ENCODE peak calls at places on chromosome X, in eight cellular contexts. M is B cell, S is tibial artery, F is transverse colon, Y is fibroblast of mammary gland, C is AG09309, R is IMR-90, W is ovary. O is an unnamed sample.

GRCh38 chrX:109902665-109903064 is 100.2 kb upstream of the TMEM164 start:
- DNase-seq in M (no peak), S (no peak), F (no peak), Y (peak), C (peak), R (peak), W (no peak), O (no peak)

GRCh38 chrX:153634832-153635231 is 12.2 kb upstream of the DUSP9 start:
- DNase-seq in M (no peak), S (no peak), F (no peak), Y (no peak), C (no peak), R (no peak), W (peak), O (no peak)

GRCh38 chrX:124406294-124407013 is 60.1 kb downstream of the SH2D1A start:
- DNase-seq in M (no peak), S (peak), F (peak), Y (peak), C (peak), R (peak), W (peak), O (peak)

GRCh38 chrX:107773206-107773605 is 2.4 kb downstream of the TSC22D3 start:
- DNase-seq in M (no peak), S (no peak), F (no peak), Y (no peak), C (no peak), R (no peak), W (peak), O (no peak)

GRCh38 chrX:128698528-128698927 is 646.3 kb upstream of the ACTRT1 start:
- DNase-seq in M (no peak), S (no peak), F (no peak), Y (peak), C (no peak), R (no peak), W (no peak), O (no peak)

GRCh38 chrX:153635788-153636668 is 11.0 kb upstream of the DUSP9 start:
- DNase-seq in M (no peak), S (no peak), F (no peak), Y (peak), C (no peak), R (no peak), W (no peak), O (no peak)

GRCh38 chrX:323721-324628 is 5.4 kb upstream of the GTPBP6 start:
- DNase-seq in M (peak), S (peak), F (peak), Y (peak), C (no peak), R (peak), W (no peak), O (no peak)

GRCh38 chrX:34528081-34528480 is 129.0 kb downstream of the TMEM47 start:
- DNase-seq in M (no peak), S (no peak), F (no peak), Y (peak), C (no peak), R (no peak), W (no peak), O (no peak)

GRCh38 chrX:153380691-153381090 is 20.5 kb downstream of the PNMA6E start:
- DNase-seq in M (no peak), S (peak), F (no peak), Y (no peak), C (no peak), R (no peak), W (no peak), O (no peak)

GRCh38 chrX:9677098-9677739 is 88.4 kb downstream of the GPR143 start:
- DNase-seq in M (peak), S (no peak), F (peak), Y (peak), C (no peak), R (peak), W (no peak), O (no peak)

GRCh38 chrX:40734956-40735317 is 405 bp downstream of the MED14 start:
- DNase-seq in M (no peak), S (no peak), F (peak), Y (no peak), C (no peak), R (no peak), W (peak), O (no peak)

GRCh38 chrX:124098089-124098488 is 136.6 kb downstream of the STAG2 start:
- DNase-seq in M (no peak), S (no peak), F (no peak), Y (peak), C (peak), R (peak), W (no peak), O (no peak)

GRCh38 chrX:109831326-109831985 is 98.4 kb upstream of the ACSL4 start:
- DNase-seq in M (no peak), S (no peak), F (no peak), Y (no peak), C (no peak), R (no peak), W (no peak), O (no peak)

GRCh38 chrX:43882294-43882681 is at the start of gene MAOB:
- DNase-seq in M (no peak), S (no peak), F (peak), Y (peak), C (no peak), R (no peak), W (peak), O (no peak)

GRCh38 chrX:123817288-123817894 is 42.5 kb upstream of the XIAP start:
- DNase-seq in M (no peak), S (no peak), F (peak), Y (no peak), C (no peak), R (no peak), W (no peak), O (no peak)

GRCh38 chrX:7120578-7121219 is 26.8 kb upstream of the STS start:
- DNase-seq in M (no peak), S (no peak), F (peak), Y (peak), C (no peak), R (peak), W (no peak), O (no peak)

GRCh38 chrX:33968611-33969010 is 163.5 kb downstream of the FAM47A start:
- DNase-seq in M (no peak), S (no peak), F (no peak), Y (no peak), C (no peak), R (no peak), W (no peak), O (no peak)

GRCh38 chrX:40078489-40079288 is 19.1 kb downstream of the BCOR start:
- DNase-seq in M (no peak), S (no peak), F (no peak), Y (no peak), C (no peak), R (no peak), W (no peak), O (no peak)

GRCh38 chrX:101078716-101079115 is at the start of gene TMEM35A:
- DNase-seq in M (no peak), S (no peak), F (peak), Y (peak), C (no peak), R (peak), W (peak), O (no peak)

GRCh38 chrX:644304-645023 is 13.9 kb downstream of the SHOX start:
- DNase-seq in M (no peak), S (no peak), F (no peak), Y (no peak), C (no peak), R (no peak), W (no peak), O (peak)

GRCh38 chrX:39907964-39908616 is 189.7 kb downstream of the BCOR start:
- DNase-seq in M (no peak), S (peak), F (peak), Y (peak), C (peak), R (peak), W (peak), O (no peak)

GRCh38 chrX:20595928-20596550 is 329.3 kb upstream of the RPS6KA3 start:
- DNase-seq in M (no peak), S (no peak), F (no peak), Y (peak), C (no peak), R (no peak), W (no peak), O (no peak)

GRCh38 chrX:386768-387575 is at the start of gene PPP2R3B:
- DNase-seq in M (peak), S (peak), F (peak), Y (peak), C (peak), R (peak), W (peak), O (peak)

GRCh38 chrX:153411255-153411987 is at the start of gene ZFP92:
- DNase-seq in M (peak), S (no peak), F (peak), Y (no peak), C (no peak), R (no peak), W (peak), O (no peak)

GRCh38 chrX:78199851-78200250 is 60.4 kb upstream of the TAF9B start:
- DNase-seq in M (no peak), S (no peak), F (no peak), Y (peak), C (no peak), R (peak), W (no peak), O (no peak)

GRCh38 chrX:110056419-110056818 is 53.5 kb downstream of the TMEM164 start:
- DNase-seq in M (no peak), S (no peak), F (no peak), Y (peak), C (no peak), R (no peak), W (no peak), O (no peak)

GRCh38 chrX:38052096-38052495 is 45.7 kb downstream of the SYTL5 start:
- DNase-seq in M (no peak), S (no peak), F (no peak), Y (peak), C (peak), R (peak), W (no peak), O (no peak)

GRCh38 chrX:139113682-139114081 is 402.2 kb upstream of the FGF13 start:
- DNase-seq in M (no peak), S (no peak), F (no peak), Y (peak), C (no peak), R (no peak), W (no peak), O (no peak)

GRCh38 chrX:15751160-15751819 is 13.2 kb downstream of the CA5B start:
- DNase-seq in M (no peak), S (no peak), F (no peak), Y (peak), C (peak), R (peak), W (no peak), O (no peak)

GRCh38 chrX:132505116-132505515 is 16.3 kb upstream of the MBNL3 start:
- DNase-seq in M (no peak), S (peak), F (peak), Y (peak), C (peak), R (no peak), W (peak), O (no peak)

GRCh38 chrX:20309796-20310195 is 43.1 kb upstream of the RPS6KA3 start:
- DNase-seq in M (no peak), S (no peak), F (no peak), Y (no peak), C (no peak), R (peak), W (no peak), O (no peak)

GRCh38 chrX:87299563-87300160 is 217.9 kb upstream of the KLHL4 start:
- DNase-seq in M (no peak), S (no peak), F (no peak), Y (peak), C (peak), R (peak), W (no peak), O (no peak)

GRCh38 chrX:21802054-21802660 is 37.3 kb upstream of the MBTPS2 start:
- DNase-seq in M (no peak), S (no peak), F (no peak), Y (no peak), C (no peak), R (no peak), W (no peak), O (no peak)

GRCh38 chrX:132751043-132751690 is 207.3 kb downstream of the HS6ST2 start:
- DNase-seq in M (no peak), S (no peak), F (no peak), Y (no peak), C (no peak), R (no peak), W (no peak), O (no peak)

GRCh38 chrX:112851806-112852205 is 11.2 kb upstream of the AMOT start:
- DNase-seq in M (no peak), S (no peak), F (no peak), Y (peak), C (no peak), R (peak), W (peak), O (no peak)

GRCh38 chrX:65758505-65758904 is 91.1 kb downstream of the MSN start:
- DNase-seq in M (no peak), S (no peak), F (no peak), Y (no peak), C (no peak), R (no peak), W (no peak), O (no peak)

GRCh38 chrX:150036181-150036580 is 97.9 kb upstream of the EOLA2 start:
- DNase-seq in M (no peak), S (no peak), F (peak), Y (peak), C (no peak), R (peak), W (no peak), O (no peak)

DNA sequence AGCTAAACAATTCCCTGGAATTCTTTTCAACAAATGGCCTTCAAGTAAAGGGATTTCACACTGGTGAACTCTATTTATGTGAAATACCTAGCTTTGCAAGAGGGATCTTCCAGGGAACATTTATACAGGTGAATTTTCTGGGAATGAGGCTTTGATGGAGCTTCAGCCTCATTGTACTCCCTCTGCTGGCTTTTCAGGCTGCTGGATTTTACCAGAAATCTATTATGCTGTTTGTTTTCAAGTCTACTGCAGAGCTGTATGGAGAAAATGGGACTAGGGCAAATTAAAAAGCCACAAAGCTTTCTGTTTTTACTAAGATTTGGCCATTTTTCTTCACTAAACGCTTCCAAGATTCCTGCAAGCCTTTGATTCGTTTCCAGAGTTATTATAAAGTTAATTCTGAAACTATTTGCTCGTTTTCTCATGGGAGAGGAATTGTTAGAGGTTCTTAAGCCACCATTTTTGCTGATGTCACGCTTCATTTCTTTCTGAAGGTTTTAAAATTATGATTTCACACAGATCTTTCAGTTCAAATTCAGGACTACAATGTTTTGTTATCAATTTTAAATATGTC is 31.6 kb downstream of the KDM6A start:
- DNase-seq in M (no peak), S (no peak), F (no peak), Y (no peak), C (no peak), R (no peak), W (no peak), O (no peak)
- TF ChIP-seq CTCF in M (no peak), S (no peak), F (no peak), Y (peak), C (peak), R (no peak), W (no peak), O (no peak)

DNA sequence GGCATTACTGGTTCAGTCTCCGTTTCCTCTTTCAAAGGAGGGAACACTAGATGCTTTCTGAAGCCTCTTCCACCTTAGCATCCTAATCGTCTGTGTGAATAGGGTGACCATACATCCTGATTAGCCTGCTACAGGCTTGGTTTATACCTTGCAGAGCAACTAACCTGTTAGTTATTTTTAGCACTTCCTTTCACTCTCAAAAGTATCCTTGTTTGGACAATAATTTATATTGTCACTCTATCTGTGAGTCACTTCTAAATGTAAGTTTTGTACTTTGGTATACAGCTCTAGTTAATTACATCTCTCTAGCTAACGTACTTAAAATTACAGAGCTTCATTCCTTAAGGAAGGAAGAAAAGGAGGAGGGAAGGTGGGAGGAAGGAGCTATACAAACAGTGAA is 174.5 kb downstream of the GPC3 start:
- DNase-seq in M (no peak), S (no peak), F (no peak), Y (no peak), C (no peak), R (no peak), W (no peak), O (no peak)
- TF ChIP-seq CTCF in M (no peak), S (no peak), F (no peak), Y (no peak), C (no peak), R (no peak), W (no peak), O (no peak)

DNA sequence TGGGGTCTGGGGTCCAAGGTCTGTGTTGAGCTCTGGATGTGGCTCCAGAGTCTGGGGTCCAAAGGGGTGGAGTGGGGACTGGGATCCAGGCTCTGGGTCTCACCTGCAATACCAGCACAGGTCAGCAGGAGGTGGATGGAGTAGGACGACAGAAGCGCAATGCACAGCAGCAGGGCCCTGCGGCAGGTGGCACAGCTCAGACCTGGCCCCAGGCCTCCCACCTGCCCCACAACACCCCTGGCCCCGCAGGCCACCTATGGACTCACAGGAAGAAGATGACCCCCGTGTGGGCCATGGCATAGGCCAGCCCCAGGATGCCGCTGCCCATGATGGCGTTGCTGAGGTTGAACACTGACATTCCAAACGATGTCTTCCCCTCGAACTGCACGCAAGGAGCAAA is 3.4 kb downstream of the SLC38A5 start:
- DNase-seq in M (no peak), S (no peak), F (no peak), Y (no peak), C (no peak), R (no peak), W (no peak), O (no peak)
- TF ChIP-seq CTCF in M (no peak), S (no peak), F (no peak), Y (peak), C (peak), R (no peak), W (no peak), O (peak)

DNA sequence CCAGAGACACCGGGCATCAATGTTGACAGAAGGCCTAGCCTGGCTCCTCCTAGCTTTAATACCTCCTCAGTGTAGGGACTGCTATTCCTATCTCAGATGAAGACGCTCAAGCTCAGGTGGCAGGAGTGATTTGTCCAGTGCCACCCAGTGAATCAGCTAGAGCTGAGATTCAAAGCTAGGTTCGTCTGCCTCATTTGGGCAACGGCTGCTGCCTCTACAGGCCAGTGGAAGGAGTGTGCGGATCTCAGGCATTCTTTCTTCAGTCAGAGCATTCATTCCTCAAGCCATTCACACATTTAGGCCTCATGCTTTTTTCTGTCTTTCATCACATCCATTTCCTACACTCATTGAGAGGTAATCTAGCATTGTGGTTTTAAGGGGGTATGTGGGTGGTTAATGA is 7.3 kb downstream of the TSR2 start:
- DNase-seq in M (no peak), S (no peak), F (no peak), Y (peak), C (no peak), R (no peak), W (no peak), O (no peak)
- TF ChIP-seq CTCF in M (no peak), S (no peak), F (no peak), Y (peak), C (peak), R (peak), W (no peak), O (peak)

O was measured in type B pancreatic cell.